ENCODE peak calls at places on chromosomes 5 and 9, in six cellular contexts. T, A, X, C, S and P are unnamed samples.

GRCh38 chr5:34717426-34718327 is 61.5 kb downstream of the RAI14 start:
- DNase-seq in T (peak), C (no peak), A (peak), S (peak), X (no peak), P (peak)

GRCh38 chr9:128339761-128340690 is at the start of gene SLC27A4:
- DNase-seq in S (peak), X (peak), T (peak), C (peak), A (peak), P (peak)

GRCh38 chr5:151741678-151742423 is 16.6 kb downstream of the ATOX1 start:
- DNase-seq in S (no peak), X (no peak), C (no peak), T (peak), A (peak), P (peak)

GRCh38 chr9:32783168-32783891 is at the start of gene TMEM215:
- DNase-seq in C (no peak), T (no peak), A (no peak), S (no peak), X (no peak), P (peak)

GRCh38 chr5:34735436-34736426 is 79.6 kb downstream of the RAI14 start:
- DNase-seq in A (peak), X (no peak), C (no peak), S (no peak), T (no peak), P (no peak)

GRCh38 chr5:120368923-120369715 is 95.0 kb upstream of the PRR16 start:
- DNase-seq in T (peak), A (no peak), X (peak), S (no peak), C (no peak), P (peak)

GRCh38 chr9:91024841-91025240 is 223.2 kb downstream of the SYK start:
- DNase-seq in X (no peak), A (no peak), C (no peak), T (no peak), S (no peak), P (no peak)

GRCh38 chr9:117704597-117704996 is 394 bp downstream of the TLR4 start:
- DNase-seq in T (no peak), C (no peak), A (no peak), S (no peak), X (no peak), P (no peak)

GRCh38 chr5:75667586-75667985 is 49.7 kb downstream of the POC5 start:
- DNase-seq in S (no peak), T (no peak), X (no peak), A (no peak), C (no peak), P (no peak)

GRCh38 chr5:66757219-66757833 is 161.1 kb downstream of the MAST4 start:
- DNase-seq in X (no peak), S (peak), A (peak), C (peak), T (peak), P (peak)

GRCh38 chr5:123474238-123474637 is 37.7 kb upstream of the CSNK1G3 start:
- DNase-seq in X (no peak), A (no peak), T (no peak), C (no peak), S (no peak), P (no peak)

GRCh38 chr5:110769282-110769681 is 30.5 kb downstream of the SLC25A46 start:
- DNase-seq in T (no peak), A (peak), S (no peak), X (no peak), C (no peak), P (peak)

GRCh38 chr5:164422400-164422799 is 917.0 kb downstream of the MAT2B start:
- DNase-seq in C (no peak), T (no peak), A (peak), S (no peak), X (no peak), P (peak)

GRCh38 chr5:36215910-36216309 is 25.8 kb downstream of the NADK2 start:
- DNase-seq in T (no peak), S (no peak), C (no peak), X (no peak), A (no peak), P (no peak)

GRCh38 chr9:33340186-33340585 is 49.9 kb downstream of the NFX1 start:
- DNase-seq in T (no peak), S (no peak), X (no peak), C (no peak), A (no peak), P (no peak)

GRCh38 chr5:174876-175465 is 16.3 kb upstream of the LRRC14B start:
- DNase-seq in A (no peak), T (no peak), S (no peak), C (no peak), X (peak), P (no peak)

GRCh38 chr5:135208555-135209494 is 174.8 kb upstream of the PITX1 start:
- DNase-seq in S (peak), X (peak), T (peak), A (peak), C (peak), P (peak)
- TF ChIP-seq CTCF in S (no peak), X (no peak), T (peak), A (peak), C (peak), P (no peak)

GRCh38 chr5:77200663-77201062 is 9.8 kb upstream of the PDE8B start:
- DNase-seq in A (no peak), S (no peak), C (no peak), T (no peak), X (no peak), P (no peak)
- H3K4me3 ChIP-seq in A (no peak), S (no peak), C (no peak), T (no peak), X (no peak), P (no peak)

DNA sequence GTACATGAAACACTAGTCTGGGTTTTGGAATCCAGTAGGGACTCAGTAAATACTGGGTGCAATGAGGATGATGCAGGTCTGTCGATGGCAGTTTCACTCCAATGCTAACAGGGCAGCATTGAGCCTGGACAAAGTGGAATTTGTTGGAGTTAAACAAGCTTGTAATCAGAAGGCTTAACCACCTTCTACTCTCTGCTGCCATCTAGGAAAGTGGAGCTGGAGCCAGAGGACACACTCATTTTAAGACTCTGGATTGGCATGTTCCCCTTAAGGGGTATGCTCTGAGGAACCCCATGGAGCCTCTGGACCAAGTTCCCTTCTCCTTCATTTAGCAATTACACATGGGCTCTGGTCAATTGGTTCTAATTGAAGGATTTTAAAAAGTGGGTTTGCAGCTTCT is 331.0 kb upstream of the ADAMTSL1 start:
- DNase-seq in T (peak), C (no peak), S (no peak), X (no peak), A (peak), P (peak)
- TF ChIP-seq CTCF in T (peak), C (no peak), S (no peak), X (no peak), A (peak), P (peak)

GRCh38 chr9:6630502-6631206 is 14.9 kb downstream of the GLDC start:
- DNase-seq in A (no peak), C (no peak), S (no peak), X (no peak), T (no peak), P (no peak)

GRCh38 chr9:6631207-6631512 is 14.4 kb downstream of the GLDC start:
- DNase-seq in A (no peak), C (no peak), X (no peak), T (no peak), S (no peak), P (no peak)

GRCh38 chr9:6639622-6640021 is 5.9 kb downstream of the GLDC start:
- DNase-seq in X (no peak), S (no peak), A (no peak), T (no peak), C (no peak), P (no peak)

GRCh38 chr9:6632516-6633328 is 12.8 kb downstream of the GLDC start:
- DNase-seq in C (no peak), T (no peak), S (no peak), X (no peak), A (no peak), P (no peak)

GRCh38 chr9:6634441-6634840 is 11.1 kb downstream of the GLDC start:
- DNase-seq in T (no peak), A (no peak), X (no peak), S (no peak), C (no peak), P (no peak)
- H3K4me3 ChIP-seq in T (no peak), A (no peak), X (no peak), S (no peak), C (no peak), P (no peak)

DNA sequence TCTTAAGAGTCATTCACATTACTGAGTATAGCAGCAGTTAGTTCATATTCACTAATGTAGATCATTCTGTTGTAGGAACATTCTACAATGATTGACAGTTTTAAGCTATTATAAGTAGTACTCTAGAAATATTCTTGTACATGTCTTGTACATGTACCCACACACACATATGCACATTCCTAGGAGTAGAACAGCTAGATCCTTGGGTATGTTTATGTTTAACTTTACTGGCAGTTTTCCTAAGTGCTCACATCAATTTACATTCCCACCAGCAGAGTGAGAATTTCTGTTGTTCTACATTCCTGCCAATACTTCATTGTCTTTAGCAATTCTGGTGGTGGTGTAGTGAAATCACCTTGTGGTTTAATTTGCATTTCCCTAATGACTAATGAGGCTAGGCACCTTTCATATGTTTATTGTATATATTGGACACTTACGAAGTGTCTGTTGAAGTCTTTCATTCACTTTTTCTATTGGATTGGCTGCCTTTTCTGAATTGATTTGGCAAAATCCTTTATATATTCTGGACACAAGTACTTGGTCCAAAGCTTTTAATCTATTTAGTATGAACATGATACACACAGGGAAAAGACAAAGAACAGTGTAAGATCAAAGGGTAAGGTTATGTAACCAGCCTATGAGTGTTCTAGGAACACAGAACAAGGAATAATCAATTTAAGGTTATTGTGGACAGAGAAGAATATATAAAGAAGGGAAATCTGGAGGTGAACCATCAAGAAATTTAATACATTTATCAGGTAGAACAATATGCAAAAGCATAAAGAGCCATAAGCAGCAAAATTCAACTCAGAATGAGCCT is 95.6 kb downstream of the MLLT3 start:
- DNase-seq in S (no peak), T (no peak), X (no peak), C (no peak), A (peak), P (peak)
- TF ChIP-seq CTCF in S (no peak), T (no peak), X (no peak), C (no peak), A (peak), P (peak)

DNA sequence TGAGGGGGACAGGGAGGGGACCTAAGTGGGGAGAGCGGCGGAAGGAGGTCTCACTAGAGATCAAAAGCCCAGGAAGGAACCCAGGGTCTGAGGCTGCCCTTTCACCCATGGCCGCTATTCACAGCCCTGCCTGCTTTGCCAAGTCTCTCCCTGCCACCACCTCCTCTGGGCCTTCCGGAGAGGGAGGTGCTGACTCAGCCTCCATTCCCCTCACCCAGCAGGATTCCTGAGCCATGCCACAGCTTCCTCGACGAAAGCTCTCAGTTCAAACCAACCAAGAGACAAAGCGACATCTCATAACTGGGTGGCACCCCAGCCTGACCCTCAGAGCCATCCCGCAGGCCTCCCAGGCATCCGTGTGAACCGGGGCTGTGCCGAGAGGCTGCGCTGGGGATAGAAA is 36.7 kb downstream of the PAX5 start:
- DNase-seq in X (no peak), S (no peak), T (peak), C (no peak), A (no peak), P (peak)
- H3K4me3 ChIP-seq in X (no peak), S (no peak), T (no peak), C (no peak), A (no peak), P (no peak)

DNA sequence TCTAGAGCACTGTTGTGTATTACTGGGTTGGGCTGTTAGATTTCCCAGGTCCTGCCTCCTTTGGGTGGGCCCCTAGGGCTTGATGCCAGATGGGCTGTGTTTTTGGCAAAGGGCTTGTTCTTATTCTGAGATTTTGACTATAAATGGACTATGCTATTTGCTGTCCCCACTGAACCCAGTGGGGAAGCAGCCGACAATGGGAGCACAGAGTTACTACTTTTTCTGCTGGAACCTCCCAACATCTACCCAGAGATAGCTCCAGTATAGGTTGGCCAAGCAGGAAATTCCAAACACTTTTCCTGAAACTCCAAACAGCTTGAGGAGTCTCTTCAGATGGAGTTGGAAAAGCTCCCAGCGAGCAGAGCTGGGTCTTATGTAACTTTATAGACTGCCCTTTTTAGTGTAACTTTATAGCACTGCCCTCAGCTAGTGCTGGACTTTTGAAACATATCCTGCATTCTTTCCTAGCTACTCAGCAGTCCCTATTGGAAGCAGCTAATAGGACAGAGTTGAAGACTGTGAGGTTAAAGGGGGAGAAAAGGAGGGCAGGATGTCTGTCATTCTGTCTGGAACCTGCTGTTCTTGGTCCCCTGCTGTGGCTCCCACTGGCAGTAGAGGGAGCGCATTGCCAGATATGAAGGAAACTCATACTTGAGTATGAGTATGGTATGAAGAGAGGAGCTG is 21.0 kb downstream of the RUSC2 start:
- DNase-seq in A (peak), T (peak), X (peak), C (peak), S (peak), P (peak)
- TF ChIP-seq CTCF in A (peak), T (peak), X (no peak), C (peak), S (peak), P (peak)

GRCh38 chr9:121499177-121499426 is 542 bp downstream of the GGTA1 start:
- DNase-seq in A (no peak), X (no peak), T (no peak), C (no peak), S (no peak), P (no peak)
- H3K4me3 ChIP-seq in A (peak), X (peak), T (peak), C (peak), S (peak), P (peak)